ENCODE peak calls at places on chromosomes 13 and 19, in six cellular contexts. N is mucosa of descending colon, I is ascending aorta, Z is fibroblast of mammary gland, S is left lung, E is skeletal muscle cell. T is an unnamed sample.
A peak's percentile ranks its signal among the peaks of the same experiment; 100 is the strongest.

GRCh38 chr13:22748866-22749586 is 431.8 kb upstream of the SGCG start:
- DNase-seq in N (no peak), I (no peak), Z (no peak), S (no peak), E (no peak), T (no peak)

GRCh38 chr19:38020331-38020730 is 113.3 kb downstream of the SIPA1L3 start:
- DNase-seq in N (no peak), I (no peak), Z (no peak), S (no peak), E (no peak), T (no peak)

GRCh38 chr19:18521692-18522123 is at the start of gene ELL:
- DNase-seq in N (no peak), I (no peak), Z (no peak), S (no peak), E (no peak), T (no peak)

GRCh38 chr19:42440357-42441046 is 2.2 kb downstream of the CXCL17 start:
- DNase-seq in N (peak; percentile 81), I (no peak), Z (peak; percentile 70), S (peak; percentile 95), E (no peak), T (no peak)

GRCh38 chr13:114151565-114152284 is 19.3 kb upstream of the RASA3 start:
- DNase-seq in N (peak; percentile 93), I (no peak), Z (peak; percentile 81), S (peak; percentile 80), E (no peak), T (no peak)

GRCh38 chr13:48233886-48234488 is 981 bp downstream of the ITM2B start:
- DNase-seq in N (no peak), I (no peak), Z (peak; percentile 72), S (no peak), E (no peak), T (no peak)

GRCh38 chr13:62960723-62961122 is 1545.1 kb upstream of the PCDH20 start:
- DNase-seq in N (no peak), I (no peak), Z (no peak), S (no peak), E (no peak), T (no peak)

GRCh38 chr13:70938462-70938861 is 830.2 kb upstream of the KLHL1 start:
- DNase-seq in N (no peak), I (no peak), Z (no peak), S (no peak), E (no peak), T (no peak)

GRCh38 chr13:113901231-113901630 is 37.4 kb upstream of the GAS6 start:
- DNase-seq in N (no peak), I (no peak), Z (peak; percentile 76), S (no peak), E (no peak), T (no peak)

GRCh38 chr13:26557393-26558073 is at the start of gene WASF3:
- DNase-seq in N (peak; percentile 88), I (peak; percentile 36), Z (peak; percentile 87), S (peak; percentile 92), E (peak; percentile 74), T (peak; percentile 57)

GRCh38 chr19:31110331-31110730 is 238.9 kb downstream of the TSHZ3 start:
- DNase-seq in N (no peak), I (no peak), Z (peak; percentile 68), S (no peak), E (no peak), T (no peak)

GRCh38 chr19:47704024-47704423 is 9.2 kb upstream of the EHD2 start:
- DNase-seq in N (no peak), I (no peak), Z (peak; percentile 85), S (no peak), E (no peak), T (no peak)

GRCh38 chr13:76939215-76939614 is 9.1 kb upstream of the ACOD1 start:
- DNase-seq in N (no peak), I (no peak), Z (peak; percentile 57), S (no peak), E (no peak), T (no peak)

GRCh38 chr19:10270180-10270615 is 722 bp upstream of the ICAM1 start:
- DNase-seq in N (peak; percentile 93), I (peak; percentile 60), Z (no peak), S (peak; percentile 98), E (no peak), T (no peak)

GRCh38 chr19:21308778-21309177 is 20.4 kb downstream of the ZNF708 start:
- DNase-seq in N (no peak), I (no peak), Z (no peak), S (no peak), E (no peak), T (no peak)

GRCh38 chr19:5281588-5281987 is 59.0 kb downstream of the PTPRS start:
- DNase-seq in N (no peak), I (no peak), Z (no peak), S (no peak), E (no peak), T (no peak)

GRCh38 chr13:21823949-21824348 is 153.1 kb downstream of the FGF9 start:
- DNase-seq in N (no peak), I (no peak), Z (no peak), S (no peak), E (no peak), T (no peak)

GRCh38 chr19:11766597-11767591 is at the start of gene ZNF441:
- DNase-seq in N (peak; percentile 98), I (peak; percentile 89), Z (peak; percentile 89), S (peak; percentile 97), E (peak; percentile 60), T (peak; percentile 93)

GRCh38 chr13:27359203-27359821 is 65.1 kb upstream of the GTF3A start:
- DNase-seq in N (no peak), I (no peak), Z (peak; percentile 62), S (no peak), E (no peak), T (no peak)

GRCh38 chr19:17041994-17042393 is 15.4 kb upstream of the CPAMD8 start:
- DNase-seq in N (no peak), I (no peak), Z (peak; percentile 78), S (peak; percentile 27), E (no peak), T (no peak)

GRCh38 chr19:31140717-31141116 is 208.5 kb downstream of the TSHZ3 start:
- DNase-seq in N (no peak), I (no peak), Z (peak; percentile 45), S (no peak), E (no peak), T (no peak)

GRCh38 chr13:51793570-51794273 is 10.2 kb downstream of the DHRS12 start:
- DNase-seq in N (no peak), I (no peak), Z (peak; percentile 85), S (no peak), E (peak; percentile 59), T (no peak)

GRCh38 chr13:45255253-45255987 is 54.6 kb upstream of the KCTD4 start:
- DNase-seq in N (no peak), I (no peak), Z (no peak), S (no peak), E (no peak), T (no peak)

GRCh38 chr19:54533476-54533875 is 30.8 kb downstream of the LAIR2 start:
- DNase-seq in N (no peak), I (no peak), Z (no peak), S (no peak), E (no peak), T (no peak)
- H3K4me3 ChIP-seq in N (no peak overlapping the region), I (no peak overlapping the region), Z (no peak overlapping the region), S (no peak overlapping the region), E (no peak overlapping the region), T (no peak overlapping the region)

GRCh38 chr19:35860818-35861639 is 4.3 kb downstream of the KIRREL2 start:
- DNase-seq in N (no peak), I (no peak), Z (no peak), S (peak; percentile 78), E (no peak), T (no peak)
- H3K4me3 ChIP-seq in N (no peak overlapping the region), I (no peak overlapping the region), Z (no peak overlapping the region), S (no peak overlapping the region), E (no peak overlapping the region), T (no peak overlapping the region)

DNA sequence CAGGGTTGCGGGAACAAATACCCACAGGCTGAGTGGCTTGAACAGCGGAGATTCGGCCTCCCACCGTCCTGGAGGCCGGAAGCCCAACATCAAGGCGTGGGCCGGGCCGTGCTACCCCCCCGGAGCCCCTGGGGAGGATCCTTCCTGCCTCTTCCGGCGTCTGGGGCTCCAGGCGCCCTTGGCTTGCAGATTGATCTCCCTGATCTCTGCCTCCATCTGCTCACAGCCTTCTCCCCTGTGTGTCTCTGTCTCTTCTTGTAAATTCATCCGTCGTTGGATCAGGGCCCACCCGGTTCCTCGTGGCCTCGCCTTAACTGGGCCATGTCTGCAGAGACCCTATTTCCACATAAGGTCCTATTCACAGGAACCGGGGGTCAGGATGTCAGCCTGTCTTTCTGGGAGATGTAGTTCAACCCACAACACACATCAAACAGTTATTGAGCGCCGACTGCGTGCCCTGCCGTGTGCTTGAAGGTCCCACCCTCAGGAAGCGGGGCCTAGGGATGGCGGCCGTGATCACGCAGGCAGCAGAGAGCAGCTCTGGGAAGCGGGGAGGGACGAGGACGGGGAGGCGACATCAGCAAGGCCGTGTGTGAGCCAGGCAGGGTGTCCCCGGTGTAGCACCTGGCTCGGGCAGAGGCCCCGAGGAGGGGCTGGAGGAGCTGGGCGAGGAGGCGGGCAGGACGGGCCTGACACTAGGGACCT is 21.3 kb downstream of the HCN2 start:
- DNase-seq in N (peak; percentile 76), I (no peak), Z (peak; percentile 72), S (no peak), E (peak; percentile 87), T (no peak)
- H3K4me3 ChIP-seq in N (no peak overlapping the region), I (no peak overlapping the region), Z (no peak overlapping the region), S (no peak overlapping the region), E (no peak overlapping the region), T (peak overlapping the region; percentile 32)

DNA sequence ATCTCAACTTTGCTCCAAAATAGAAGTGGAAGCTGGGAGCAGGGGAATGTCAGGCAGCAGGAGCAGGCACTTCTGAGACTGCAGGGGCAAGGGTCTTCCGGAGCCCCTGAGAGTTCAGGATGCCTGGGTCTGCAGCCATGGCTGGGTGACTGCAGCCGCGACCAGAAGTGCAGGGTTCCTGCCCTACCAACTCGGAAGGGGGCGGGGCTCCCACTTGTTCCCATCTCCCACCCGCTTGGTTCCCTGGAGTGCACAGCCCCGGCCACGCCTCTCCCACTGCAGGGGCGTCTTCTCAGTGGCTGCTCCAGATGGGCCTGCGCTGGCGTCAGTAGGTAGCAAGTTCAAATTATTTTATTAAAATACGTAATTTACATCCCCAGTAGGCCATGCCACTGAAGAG is 1631.7 kb downstream of the OLFM4 start:
- DNase-seq in N (no peak), I (no peak), Z (no peak), S (no peak), E (no peak), T (no peak)
- H3K4me3 ChIP-seq in N (no peak overlapping the region), I (no peak overlapping the region), Z (no peak overlapping the region), S (no peak overlapping the region), E (no peak overlapping the region), T (no peak overlapping the region)

GRCh38 chr13:79407349-79407979 is 1.4 kb upstream of the RBM26 start:
- DNase-seq in N (no peak), I (no peak), Z (no peak), S (no peak), E (no peak), T (no peak)
- H3K4me3 ChIP-seq in N (no peak overlapping the region), I (no peak overlapping the region), Z (peak overlapping the region; percentile 89), S (no peak overlapping the region), E (no peak overlapping the region), T (no peak overlapping the region)